ENCODE peak calls at places on chromosomes 1 and 21, in five cellular contexts. W is H1, U is GM12878, V is K562, K is SK-N-SH. D is an unnamed sample.

GRCh38 chr1:217431395-217431794 is 199.5 kb downstream of the GPATCH2 start:
- DNase-seq in U (no peak), V (no peak), W (no peak), K (no peak), D (no peak)

GRCh38 chr1:117657031-117657430 is 51.2 kb downstream of the TENT5C start:
- DNase-seq in V (peak; percentile 64), W (no peak), U (no peak), K (no peak), D (no peak)

GRCh38 chr21:25573409-25574206 is 33.7 kb downstream of the MRPL39 start:
- DNase-seq in W (no peak), V (peak; percentile 63), K (peak; percentile 27), U (peak; percentile 81), D (peak; percentile 15)

GRCh38 chr1:87335175-87335992 is 6.7 kb downstream of the LMO4 start:
- DNase-seq in W (no peak), K (peak; percentile 84), U (no peak), V (peak; percentile 77), D (peak; percentile 57)

GRCh38 chr1:221945669-221946068 is 203.8 kb upstream of the DUSP10 start:
- DNase-seq in K (no peak), U (no peak), W (no peak), V (no peak), D (no peak)

GRCh38 chr1:190484045-190484444 is 6.4 kb upstream of the BRINP3 start:
- DNase-seq in K (no peak), W (no peak), V (no peak), U (no peak), D (no peak)

GRCh38 chr1:178278135-178278534 is 184.2 kb downstream of the RASAL2 start:
- DNase-seq in U (no peak), K (no peak), W (no peak), V (no peak), D (peak; percentile 88)

GRCh38 chr1:56774067-56774609 is 45.1 kb downstream of the FYB2 start:
- DNase-seq in W (no peak), V (no peak), K (no peak), U (no peak), D (peak; percentile 1)

GRCh38 chr21:31491617-31492016 is 147.6 kb upstream of the TIAM1 start:
- DNase-seq in U (no peak), W (no peak), K (no peak), V (no peak), D (no peak)

GRCh38 chr1:62353853-62354252 is 34.6 kb upstream of the KANK4 start:
- DNase-seq in V (no peak), K (no peak), U (no peak), W (no peak), D (no peak)

GRCh38 chr1:172431721-172432192 is 11.3 kb downstream of the C1orf105 start:
- DNase-seq in U (no peak), K (no peak), V (peak; percentile 43), W (no peak), D (no peak)

GRCh38 chr21:25507522-25507921 is 99.8 kb downstream of the MRPL39 start:
- DNase-seq in K (no peak), V (no peak), W (no peak), U (no peak), D (no peak)

GRCh38 chr1:162755306-162755705 is 35.2 kb upstream of the HSD17B7 start:
- DNase-seq in U (no peak), V (no peak), K (no peak), W (no peak), D (no peak)

GRCh38 chr1:165960136-165960535 is 132.7 kb downstream of the UCK2 start:
- DNase-seq in K (no peak), W (no peak), V (no peak), U (no peak), D (no peak)

GRCh38 chr1:246947255-246947654 is 15.5 kb upstream of the AHCTF1 start:
- DNase-seq in W (no peak), K (no peak), V (no peak), U (no peak), D (no peak)

GRCh38 chr1:156291226-156292061 is 4.0 kb downstream of the GLMP start:
- DNase-seq in K (peak; percentile 86), V (peak; percentile 47), W (peak; percentile 75), U (no peak), D (no peak)

GRCh38 chr21:42650441-42651421 is 2.7 kb upstream of the PDE9A start:
- DNase-seq in V (no peak), K (no peak), U (no peak), W (no peak), D (no peak)

GRCh38 chr21:19553930-19554615 is 1150.5 kb upstream of the TMPRSS15 start:
- DNase-seq in U (no peak), K (no peak), V (no peak), W (peak; percentile 13), D (no peak)

GRCh38 chr1:22444856-22445255 is 6.8 kb upstream of the ZBTB40 start:
- DNase-seq in U (no peak), W (no peak), V (no peak), K (no peak), D (no peak)

GRCh38 chr1:96782861-96783260 is 61.3 kb downstream of the PTBP2 start:
- DNase-seq in V (no peak), W (no peak), K (no peak), U (no peak), D (no peak)

GRCh38 chr1:44803312-44804095 is 3.3 kb downstream of the PLK3 start:
- DNase-seq in K (no peak), W (no peak), U (no peak), V (no peak), D (no peak)

GRCh38 chr1:110492573-110492972 is 26.4 kb downstream of the KCNA10 start:
- DNase-seq in U (no peak), W (no peak), V (no peak), K (no peak), D (no peak)

GRCh38 chr1:220450927-220451326 is 77.0 kb upstream of the MARK1 start:
- DNase-seq in K (no peak), V (no peak), W (no peak), U (no peak), D (no peak)

GRCh38 chr1:7224644-7225043 is 439.4 kb downstream of the CAMTA1 start:
- DNase-seq in U (no peak), K (no peak), V (peak; percentile 28), W (peak; percentile 15), D (no peak)
- TF ChIP-seq CTCF in U (no peak), K (no peak), V (peak; percentile 39), W (peak; percentile 68), D (no peak)

GRCh38 chr1:170964506-170964905 is 29.2 kb downstream of the MROH9 start:
- DNase-seq in U (no peak), K (no peak), W (no peak), V (no peak), D (no peak)

DNA sequence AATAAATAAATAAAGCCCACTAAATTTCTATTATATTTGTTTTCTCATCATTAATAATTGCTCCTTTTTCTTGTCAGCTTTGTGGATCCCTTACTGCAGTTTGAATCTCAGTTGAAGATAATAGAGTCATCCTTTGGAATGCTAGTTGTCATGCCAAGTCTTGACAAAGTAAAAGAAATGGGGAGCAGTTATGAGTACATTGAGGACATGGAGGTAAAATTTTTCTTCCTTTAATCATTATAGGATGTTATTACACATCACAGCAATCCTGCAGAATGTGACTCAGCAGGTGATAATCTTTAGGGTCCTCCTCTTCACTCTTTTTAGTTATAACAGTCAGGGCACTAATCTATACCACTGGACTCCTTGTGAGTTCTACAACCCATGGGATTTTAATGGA is 24.1 kb downstream of the MROH9 start:
- DNase-seq in U (no peak), K (no peak), W (no peak), V (no peak), D (no peak)
- TF ChIP-seq GABPA in U (no peak), K (no peak), W (no peak), V (no peak), D (no peak)

GRCh38 chr1:19439464-19440171 is 45.7 kb downstream of the CAPZB start:
- DNase-seq in V (peak; percentile 48), W (no peak), U (no peak), K (peak; percentile 82), D (no peak)
- TF ChIP-seq CTCF in V (peak; percentile 52), W (peak; percentile 56), U (no peak), K (peak; percentile 53), D (no peak)

GRCh38 chr1:100354971-100355394 is 2.7 kb downstream of the CDC14A start:
- DNase-seq in V (peak; percentile 78), U (no peak), W (no peak), K (no peak), D (no peak)
- TF ChIP-seq GABPA in V (no peak), U (no peak), W (no peak), K (no peak), D (no peak)

GRCh38 chr21:45152265-45152746 is 77.9 kb downstream of the ADARB1 start:
- DNase-seq in K (no peak), U (no peak), W (peak; percentile 25), V (peak; percentile 92), D (peak; percentile 93)
- TF ChIP-seq CTCF in K (no peak), U (peak; percentile 68), W (peak; percentile 61), V (peak; percentile 97), D (peak; percentile 66)

GRCh38 chr1:240188139-240188538 is 96.5 kb downstream of the FMN2 start:
- DNase-seq in K (no peak), U (no peak), V (no peak), W (no peak), D (no peak)

GRCh38 chr1:240189386-240189989 is 97.8 kb downstream of the FMN2 start:
- DNase-seq in K (peak; percentile 44), U (no peak), V (peak; percentile 50), W (peak; percentile 9), D (no peak)

GRCh38 chr1:240192851-240193250 is 101.2 kb downstream of the FMN2 start:
- DNase-seq in U (no peak), K (no peak), W (no peak), V (no peak), D (no peak)

GRCh38 chr1:240193699-240194098 is 102.0 kb downstream of the FMN2 start:
- DNase-seq in U (no peak), V (no peak), W (no peak), K (no peak), D (no peak)

DNA sequence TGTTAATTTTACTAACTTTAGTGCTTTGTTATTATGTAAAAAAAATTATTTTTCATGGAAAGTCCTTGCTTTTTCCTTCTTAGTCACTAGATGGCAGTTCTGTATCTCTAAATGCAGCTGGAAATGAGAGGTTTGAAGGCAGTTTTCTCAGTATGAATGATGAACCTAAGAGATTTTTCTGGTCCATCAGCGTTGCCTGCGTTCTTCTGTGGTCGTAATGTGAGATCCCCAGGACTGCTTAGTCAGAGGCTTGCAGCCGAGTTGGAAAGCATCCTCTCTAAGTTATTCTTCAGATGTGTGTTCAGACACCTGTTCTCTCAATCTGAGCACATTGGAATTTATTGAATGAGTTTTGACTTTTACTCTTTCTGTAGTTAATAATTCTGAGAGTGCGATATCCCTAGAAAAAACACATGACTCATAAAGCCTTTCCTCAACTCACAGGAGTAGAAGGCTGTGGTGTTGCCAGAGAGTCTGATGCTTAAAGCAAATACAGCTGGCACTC is 99.2 kb downstream of the FMN2 start:
- DNase-seq in K (peak; percentile 49), V (peak; percentile 9), U (no peak), W (no peak), D (no peak)
- TF ChIP-seq GABPA in K (no peak), V (no peak), U (no peak), W (no peak), D (no peak)

GRCh38 chr1:164703415-164703814 is 144.4 kb downstream of the PBX1 start:
- DNase-seq in K (no peak), W (no peak), U (no peak), V (peak; percentile 37), D (no peak)
- TF ChIP-seq CTCF in K (no peak), W (no peak), U (no peak), V (peak; percentile 31), D (no peak)

GRCh38 chr1:55478742-55479141 is 263.6 kb upstream of the USP24 start:
- DNase-seq in V (no peak), K (no peak), U (no peak), W (no peak), D (no peak)
- TF ChIP-seq GABPA in V (no peak), K (no peak), U (no peak), W (no peak), D (no peak)

D was measured in HL-60.